ENCODE peak calls at places on chromosomes 1 and 21, in five cellular contexts. R is AG04450, B is cardiac muscle cell, C is brain microvascular endothelial cell, Z is psoas muscle. X is an unnamed sample.

GRCh38 chr21:45507523-45507875 is 34.7 kb downstream of the SLC19A1 start:
- DNase-seq in B (no peak), R (no peak), Z (no peak), C (no peak), X (no peak)

GRCh38 chr1:165854101-165854845 is 26.9 kb downstream of the UCK2 start:
- DNase-seq in Z (no peak), B (peak), C (peak), R (peak), X (no peak)

GRCh38 chr21:44510109-44510507 is 29.9 kb downstream of the KRTAP10-1 start:
- DNase-seq in Z (no peak), C (no peak), R (no peak), B (no peak), X (no peak)

GRCh38 chr21:45954271-45954670 is 27.3 kb upstream of the COL6A1 start:
- DNase-seq in B (peak), Z (no peak), R (no peak), C (peak), X (no peak)

GRCh38 chr21:17819878-17820232 is 699 bp upstream of the C21orf91 start:
- DNase-seq in Z (no peak), C (no peak), R (peak), B (no peak), X (peak)

GRCh38 chr1:214862421-214862820 is 220.1 kb upstream of the KCNK2 start:
- DNase-seq in B (no peak), R (no peak), Z (no peak), C (no peak), X (no peak)

GRCh38 chr21:34073749-34074282 is 438 bp downstream of the MRPS6 start:
- DNase-seq in Z (peak), B (peak), R (no peak), C (no peak), X (no peak)

GRCh38 chr1:223062177-223062576 is 80.9 kb downstream of the TLR5 start:
- DNase-seq in Z (no peak), R (no peak), C (no peak), B (no peak), X (no peak)

GRCh38 chr1:61295818-61296537 is 213.6 kb downstream of the NFIA start:
- DNase-seq in R (no peak), Z (no peak), B (no peak), C (no peak), X (no peak)

GRCh38 chr1:14539953-14540563 is 58.4 kb upstream of the KAZN start:
- DNase-seq in Z (no peak), R (no peak), B (no peak), C (no peak), X (no peak)

GRCh38 chr1:115567431-115567830 is 74.3 kb upstream of the VANGL1 start:
- DNase-seq in C (no peak), B (no peak), R (no peak), Z (no peak), X (no peak)

GRCh38 chr1:115565789-115566188 is 76.0 kb upstream of the VANGL1 start:
- DNase-seq in B (no peak), C (no peak), Z (no peak), R (no peak), X (no peak)

GRCh38 chr1:115565353-115565752 is 76.4 kb upstream of the VANGL1 start:
- DNase-seq in C (no peak), Z (no peak), R (no peak), B (no peak), X (no peak)

GRCh38 chr1:115559987-115560386 is 81.8 kb upstream of the VANGL1 start:
- DNase-seq in B (no peak), Z (no peak), R (no peak), C (no peak), X (no peak)

DNA sequence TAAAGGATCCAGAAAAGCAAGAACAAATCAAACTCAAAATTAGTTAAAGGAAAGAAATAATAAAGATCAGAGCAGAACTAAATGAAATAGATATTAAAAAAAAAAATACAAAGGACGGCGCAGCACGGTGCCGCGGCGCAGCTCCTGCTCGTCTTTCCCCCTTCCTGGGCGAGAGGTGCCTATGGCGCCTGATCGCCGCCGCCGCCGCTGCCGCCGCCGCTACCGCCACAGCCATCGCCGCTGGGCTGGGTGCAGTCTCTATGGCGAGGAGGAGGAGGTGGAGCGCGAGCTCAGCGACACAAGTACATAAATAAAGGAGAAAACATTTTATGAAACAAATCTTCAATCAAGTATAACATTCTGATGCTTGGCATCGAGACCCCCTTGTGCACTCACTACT is 77.6 kb upstream of the VANGL1 start:
- DNase-seq in R (no peak), Z (no peak), C (no peak), B (peak), X (no peak)
- H3K4me3 ChIP-seq in R (peak), Z (no peak), C (peak), B (no peak), X (no peak)

DNA sequence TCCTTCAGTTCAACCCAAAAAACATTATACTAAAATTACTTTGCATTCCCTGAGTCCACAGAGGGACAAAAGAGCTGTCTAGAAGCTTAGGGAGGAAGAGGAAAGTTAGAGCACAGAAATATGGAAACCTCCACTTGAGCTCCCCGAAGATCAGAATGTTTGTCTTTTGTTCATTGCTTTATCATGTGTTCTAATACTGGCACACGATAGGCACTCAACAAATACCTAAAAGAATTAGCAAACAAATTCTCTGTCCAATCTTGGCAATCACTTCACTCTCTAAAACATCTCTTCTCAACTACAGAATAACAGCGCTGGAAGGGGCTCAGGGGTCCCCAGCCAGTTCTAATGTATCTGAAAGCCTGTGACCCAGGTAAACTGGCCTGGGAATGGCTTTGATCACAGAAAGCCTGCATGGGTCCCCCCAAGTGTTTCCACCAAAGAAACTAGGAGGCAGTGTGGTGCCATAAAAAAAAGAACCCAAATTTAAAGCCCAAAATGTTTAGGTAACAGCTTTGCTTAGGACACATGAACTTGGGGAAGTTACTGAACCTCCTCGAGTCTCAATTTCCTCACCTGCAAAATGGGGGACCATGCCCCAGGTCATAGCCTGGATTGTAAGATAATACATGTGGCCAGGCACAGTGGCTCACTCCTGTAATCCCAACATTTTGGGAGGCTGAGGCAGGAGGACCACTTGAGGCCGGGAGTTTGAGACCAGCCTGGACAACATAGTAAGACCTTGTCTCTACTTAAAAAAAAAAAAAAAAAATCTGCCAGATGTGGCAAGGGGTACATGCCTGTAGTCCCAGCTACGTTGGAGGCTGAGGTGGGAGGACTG is 45.8 kb downstream of the SSBP3 start:
- DNase-seq in Z (no peak), R (no peak), C (no peak), B (no peak), X (no peak)
- TF ChIP-seq CTCF in Z (no peak), R (no peak), C (peak), B (no peak), X (no peak)

DNA sequence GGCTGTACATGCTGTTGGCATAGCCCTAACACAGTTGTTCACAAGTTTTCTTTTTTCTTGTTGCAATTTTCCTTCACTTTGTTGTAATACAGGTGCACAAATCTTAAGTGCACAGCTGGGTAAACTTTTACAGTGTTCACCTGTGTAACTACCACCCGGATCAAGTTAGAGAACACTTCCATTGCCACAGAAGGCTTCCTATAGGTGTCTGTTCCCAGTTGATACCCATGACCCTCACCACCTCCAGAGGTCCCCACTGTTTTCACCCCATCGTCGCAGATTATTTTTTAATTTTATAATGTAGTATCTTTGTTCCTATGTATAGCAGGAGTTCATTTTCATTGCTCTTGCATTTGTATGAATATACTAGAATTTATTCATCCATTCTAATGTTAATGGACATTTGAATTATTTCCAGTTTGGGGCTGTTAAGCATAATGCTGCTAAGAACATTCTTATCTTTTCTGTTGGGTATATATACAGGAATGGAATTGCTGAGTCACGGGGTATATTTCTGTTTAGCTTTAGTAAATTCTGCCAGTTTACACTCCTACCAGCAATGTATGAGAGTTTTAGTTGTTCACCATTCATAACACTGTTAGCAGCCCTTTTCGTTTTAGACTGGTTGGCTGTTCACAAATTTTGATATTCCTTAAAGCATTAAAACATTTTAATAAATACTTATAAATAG is 16.4 kb downstream of the SPRTN start:
- DNase-seq in B (no peak), C (no peak), R (no peak), Z (no peak), X (no peak)
- H3K4me3 ChIP-seq in B (no peak), C (no peak), R (no peak), Z (no peak), X (no peak)

GRCh38 chr1:87329756-87330200 is 1.1 kb downstream of the LMO4 start:
- DNase-seq in C (no peak), Z (no peak), R (no peak), B (peak), X (no peak)

GRCh38 chr1:87330954-87331318 is 2.3 kb downstream of the LMO4 start:
- DNase-seq in B (peak), Z (no peak), R (no peak), C (no peak), X (no peak)

GRCh38 chr1:87331319-87332269 is 2.9 kb downstream of the LMO4 start:
- DNase-seq in Z (peak), B (peak), C (peak), R (peak), X (peak)

GRCh38 chr1:87329051-87329755 is 523 bp downstream of the LMO4 start:
- DNase-seq in B (peak), C (peak), Z (peak), R (no peak), X (peak)

GRCh38 chr1:87330201-87330953 is 1.7 kb downstream of the LMO4 start:
- DNase-seq in C (no peak), R (no peak), B (peak), Z (no peak), X (no peak)
- TF ChIP-seq CTCF in C (no peak), R (no peak), B (no peak), Z (no peak), X (no peak)

DNA sequence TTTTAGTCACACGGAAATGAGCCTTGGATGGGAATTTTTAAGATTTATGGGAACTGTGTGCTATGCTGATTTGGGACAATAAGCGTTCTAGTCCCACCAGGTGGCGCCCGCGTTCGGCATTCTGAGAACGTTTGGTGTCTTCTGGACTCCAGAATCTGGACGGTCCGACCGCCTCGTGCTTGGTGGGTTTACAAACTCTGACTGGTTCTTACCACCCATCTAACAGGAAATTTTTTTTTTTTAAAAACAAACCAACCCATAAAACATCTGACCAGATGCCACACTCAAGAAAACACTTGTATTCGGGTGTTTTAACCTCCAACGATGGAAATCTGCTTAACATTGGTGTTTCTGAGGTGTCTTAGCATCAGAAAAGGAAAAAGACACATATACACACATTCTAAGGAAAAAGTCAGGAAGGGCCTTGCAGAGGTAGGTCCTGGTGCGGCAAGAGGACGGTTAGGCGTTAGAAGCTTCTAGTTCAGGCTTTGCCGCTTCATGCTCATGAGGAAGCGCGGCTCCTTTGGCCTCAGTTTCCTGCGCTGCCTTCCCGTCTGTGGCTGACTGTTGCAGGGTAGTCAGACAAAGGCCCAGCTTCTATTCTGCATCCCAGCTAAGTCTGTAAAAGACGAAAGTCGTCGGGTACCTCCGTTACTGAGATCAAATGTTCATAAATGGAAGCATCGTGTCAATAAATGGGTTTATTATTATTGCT is 814 bp upstream of the DYRK3 start:
- DNase-seq in Z (peak), R (peak), C (peak), B (peak), X (peak)
- H3K4me3 ChIP-seq in Z (peak), R (no peak), C (peak), B (peak), X (no peak)

GRCh38 chr1:63973005-63973419 is 199.2 kb downstream of the ROR1 start:
- DNase-seq in B (no peak), Z (no peak), R (no peak), C (no peak), X (no peak)
- TF ChIP-seq CTCF in B (no peak), Z (no peak), R (no peak), C (no peak), X (no peak)

DNA sequence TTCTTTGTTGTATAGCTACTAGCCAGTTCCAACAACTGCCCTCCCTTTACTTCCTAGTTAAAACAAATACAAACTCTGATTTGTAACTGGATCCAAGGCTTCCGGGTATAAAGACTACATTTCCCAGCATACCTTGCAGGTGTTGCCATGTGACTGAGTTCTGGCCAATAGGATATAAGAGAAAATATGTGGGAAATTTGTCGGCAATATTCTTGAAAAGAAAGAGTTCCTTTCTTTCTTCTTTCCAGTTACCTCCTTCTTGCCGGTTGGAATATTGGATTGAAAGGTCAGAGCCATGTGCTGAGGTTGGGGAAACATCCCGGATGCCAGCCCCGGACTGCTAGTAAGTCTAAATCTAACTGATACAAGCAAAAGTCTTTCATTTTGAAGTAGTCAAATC is 23.0 kb upstream of the ZBTB40 start:
- DNase-seq in R (no peak), Z (no peak), B (peak), C (peak), X (no peak)
- H3K4me3 ChIP-seq in R (peak), Z (peak), B (peak), C (peak), X (peak)

GRCh38 chr1:71593523-71593922 is 512.7 kb upstream of the ZRANB2 start:
- DNase-seq in Z (no peak), R (no peak), B (no peak), C (no peak), X (no peak)
- TF ChIP-seq CTCF in Z (no peak), R (peak), B (no peak), C (peak), X (peak)

GRCh38 chr1:10816233-10816632 is 19.8 kb upstream of the CASZ1 start:
- DNase-seq in C (no peak), B (no peak), R (no peak), Z (no peak), X (no peak)
- H3K4me3 ChIP-seq in C (no peak), B (no peak), R (no peak), Z (no peak), X (no peak)

X was measured in right atrium auricular region.